ENCODE peak calls at places on chromosomes 6 and 20, in five cellular contexts. V is GM04503; F is coronary artery; G is neural crest cell; C is CD4-positive, CD25-positive, alpha-beta regulatory T cell. E is an unnamed sample.

GRCh38 chr6:41047745-41048742 is 5.0 kb upstream of the APOBEC2 start:
- DNase-seq in V (no peak), F (no peak), G (no peak), C (no peak), E (no peak)

GRCh38 chr20:10236540-10237533 is 18.2 kb downstream of the SNAP25 start:
- DNase-seq in V (no peak), F (no peak), G (no peak), C (no peak), E (no peak)

GRCh38 chr6:34249469-34250370 is 914 bp upstream of the SMIM29 start:
- DNase-seq in V (no peak), F (no peak), G (no peak), C (no peak), E (no peak)

GRCh38 chr20:64090165-64090564 is 6.0 kb upstream of the LKAAEAR1 start:
- DNase-seq in V (no peak), F (no peak), G (no peak), C (no peak), E (no peak)

GRCh38 chr20:63900373-63900772 is 5.4 kb downstream of the DNAJC5 start:
- DNase-seq in V (no peak), F (no peak), G (no peak), C (no peak), E (no peak)

GRCh38 chr6:21595265-21595950 is 1.9 kb downstream of the SOX4 start:
- DNase-seq in V (no peak), F (peak), G (peak), C (peak), E (peak)

GRCh38 chr6:116631379-116631990 is 15.2 kb downstream of the RSPH4A start:
- DNase-seq in V (no peak), F (no peak), G (no peak), C (no peak), E (peak)

GRCh38 chr6:96898241-96898851 is 655 bp upstream of the NDUFAF4 start:
- DNase-seq in V (no peak), F (no peak), G (no peak), C (peak), E (no peak)

GRCh38 chr20:6157345-6157744 is 34.5 kb upstream of the FERMT1 start:
- DNase-seq in V (no peak), F (no peak), G (no peak), C (no peak), E (no peak)

GRCh38 chr20:59159091-59159821 is 4.4 kb upstream of the ZNF831 start:
- DNase-seq in V (no peak), F (no peak), G (no peak), C (peak), E (peak)

GRCh38 chr6:145227593-145227992 is 507.7 kb downstream of the EPM2A start:
- DNase-seq in V (no peak), F (no peak), G (no peak), C (no peak), E (no peak)

GRCh38 chr20:10427060-10427692 is 6.8 kb downstream of the MKKS start:
- DNase-seq in V (no peak), F (no peak), G (peak), C (peak), E (peak)

GRCh38 chr6:138821519-138821918 is 25.6 kb downstream of the ECT2L start:
- DNase-seq in V (no peak), F (no peak), G (no peak), C (no peak), E (no peak)

GRCh38 chr20:4573564-4574355 is 147.9 kb upstream of the PRND start:
- DNase-seq in V (peak), F (no peak), G (no peak), C (no peak), E (no peak)

GRCh38 chr20:56664791-56665190 is 35.7 kb downstream of the TFAP2C start:
- DNase-seq in V (no peak), F (no peak), G (no peak), C (no peak), E (no peak)

GRCh38 chr6:27177454-27178000 is 70.0 kb upstream of the PRSS16 start:
- DNase-seq in V (no peak), F (peak), G (peak), C (peak), E (peak)

E was measured in WTC11.